ENCODE peak calls at places on chromosome 19, in seven cellular contexts. K is psoas muscle; O is effector memory CD4-positive, alpha-beta T cell; F is uterus; N is naive thymus-derived CD4-positive, alpha-beta T cell; L is endodermal cell; M is A549. W is an unnamed sample.

GRCh38 chr19:53982611-53983010 is 8.8 kb upstream of the CACNG6 start:
- DNase-seq in K (peak), O (no peak), F (peak), N (no peak), L (peak), M (peak), W (peak)

GRCh38 chr19:43432866-43433673 is 18.4 kb downstream of the TEX101 start:
- DNase-seq in K (peak), O (peak), F (peak), N (peak), L (peak), M (peak), W (peak)

GRCh38 chr19:29769997-29770396 is 41.8 kb upstream of the CCNE1 start:
- DNase-seq in K (no peak), O (no peak), F (no peak), N (no peak), L (no peak), M (no peak), W (no peak)

GRCh38 chr19:29598036-29598435 is 8.0 kb upstream of the POP4 start:
- DNase-seq in K (no peak), O (no peak), F (no peak), N (no peak), L (no peak), M (no peak), W (no peak)

GRCh38 chr19:42111384-42111783 is 20.9 kb downstream of the POU2F2 start:
- DNase-seq in K (no peak), O (no peak), F (no peak), N (no peak), L (no peak), M (no peak), W (peak)

GRCh38 chr19:56309511-56310185 is 5.0 kb downstream of the ZSCAN5A start:
- DNase-seq in K (peak), O (peak), F (no peak), N (peak), L (peak), M (no peak), W (peak)

GRCh38 chr19:46428278-46429141 is at the start of gene PNMA8C:
- DNase-seq in K (peak), O (no peak), F (peak), N (peak), L (peak), M (no peak), W (peak)

GRCh38 chr19:54207908-54208783 is 7.5 kb downstream of the RPS9 start:
- DNase-seq in K (peak), O (no peak), F (no peak), N (peak), L (peak), M (no peak), W (peak)

GRCh38 chr19:19865750-19866598 is at the start of gene ZNF253:
- DNase-seq in K (peak), O (peak), F (peak), N (peak), L (peak), M (peak), W (peak)

GRCh38 chr19:8429826-8430225 is 14.9 kb upstream of the HNRNPM start:
- DNase-seq in K (no peak), O (no peak), F (no peak), N (no peak), L (no peak), M (no peak), W (no peak)

GRCh38 chr19:43738780-43739211 is 16.0 kb downstream of the SMG9 start:
- DNase-seq in K (no peak), O (no peak), F (no peak), N (no peak), L (peak), M (no peak), W (peak)

GRCh38 chr19:30387311-30388115 is 15.3 kb downstream of the ZNF536 start:
- DNase-seq in K (no peak), O (no peak), F (no peak), N (no peak), L (peak), M (no peak), W (no peak)

GRCh38 chr19:46000497-46001246 is 5.4 kb downstream of the CCDC61 start:
- DNase-seq in K (no peak), O (peak), F (no peak), N (peak), L (peak), M (no peak), W (no peak)

GRCh38 chr19:38070573-38070972 is 153.4 kb downstream of the DPF1 start:
- DNase-seq in K (no peak), O (no peak), F (no peak), N (no peak), L (no peak), M (no peak), W (peak)

GRCh38 chr19:13169769-13170168 is 19.6 kb downstream of the IER2 start:
- DNase-seq in K (no peak), O (no peak), F (no peak), N (no peak), L (no peak), M (peak), W (peak)

GRCh38 chr19:21707065-21707464 is 60.3 kb downstream of the ZNF100 start:
- DNase-seq in K (no peak), O (no peak), F (no peak), N (no peak), L (no peak), M (no peak), W (no peak)

GRCh38 chr19:29770653-29771052 is 41.1 kb upstream of the CCNE1 start:
- DNase-seq in K (no peak), O (no peak), F (no peak), N (no peak), L (no peak), M (no peak), W (no peak)

GRCh38 chr19:788821-789472 is 8.3 kb upstream of the PTBP1 start:
- DNase-seq in K (peak), O (no peak), F (no peak), N (no peak), L (peak), M (no peak), W (peak)

GRCh38 chr19:37920591-37921450 is 13.8 kb downstream of the SIPA1L3 start:
- DNase-seq in K (no peak), O (no peak), F (no peak), N (no peak), L (no peak), M (no peak), W (no peak)

GRCh38 chr19:56153507-56153906 is 12.4 kb downstream of the ZNF444 start:
- DNase-seq in K (no peak), O (no peak), F (no peak), N (no peak), L (peak), M (no peak), W (no peak)

GRCh38 chr19:12222980-12223630 is 60.2 kb downstream of the ZNF136 start:
- DNase-seq in K (no peak), O (no peak), F (no peak), N (no peak), L (no peak), M (no peak), W (no peak)

GRCh38 chr19:1671716-1672037 is 19.3 kb upstream of the TCF3 start:
- DNase-seq in K (no peak), O (no peak), F (no peak), N (no peak), L (no peak), M (peak), W (peak)

GRCh38 chr19:14686411-14686810 is 3.4 kb upstream of the ZNF333 start:
- DNase-seq in K (no peak), O (no peak), F (no peak), N (peak), L (peak), M (no peak), W (peak)

GRCh38 chr19:33394006-33394722 is 20.7 kb downstream of the CEBPG start:
- DNase-seq in K (peak), O (no peak), F (peak), N (no peak), L (no peak), M (no peak), W (peak)

GRCh38 chr19:2226051-2226839 is 9.9 kb downstream of the PLEKHJ1 start:
- DNase-seq in K (no peak), O (no peak), F (no peak), N (no peak), L (no peak), M (no peak), W (no peak)

GRCh38 chr19:1853295-1854031 is 5.2 kb upstream of the REXO1 start:
- DNase-seq in K (peak), O (peak), F (no peak), N (peak), L (peak), M (peak), W (peak)

GRCh38 chr19:44002566-44003460 is at the start of gene ZNF230:
- DNase-seq in K (peak), O (peak), F (peak), N (peak), L (peak), M (peak), W (peak)

GRCh38 chr19:10927691-10928562 is 512 bp downstream of the YIPF2 start:
- DNase-seq in K (no peak), O (no peak), F (no peak), N (peak), L (no peak), M (no peak), W (peak)

GRCh38 chr19:633786-634639 is 676 bp upstream of the POLRMT start:
- DNase-seq in K (no peak), O (no peak), F (no peak), N (no peak), L (no peak), M (no peak), W (peak)

GRCh38 chr19:55242517-55242916 is 14.0 kb upstream of the TMEM86B start:
- DNase-seq in K (no peak), O (no peak), F (no peak), N (no peak), L (no peak), M (no peak), W (peak)

DNA sequence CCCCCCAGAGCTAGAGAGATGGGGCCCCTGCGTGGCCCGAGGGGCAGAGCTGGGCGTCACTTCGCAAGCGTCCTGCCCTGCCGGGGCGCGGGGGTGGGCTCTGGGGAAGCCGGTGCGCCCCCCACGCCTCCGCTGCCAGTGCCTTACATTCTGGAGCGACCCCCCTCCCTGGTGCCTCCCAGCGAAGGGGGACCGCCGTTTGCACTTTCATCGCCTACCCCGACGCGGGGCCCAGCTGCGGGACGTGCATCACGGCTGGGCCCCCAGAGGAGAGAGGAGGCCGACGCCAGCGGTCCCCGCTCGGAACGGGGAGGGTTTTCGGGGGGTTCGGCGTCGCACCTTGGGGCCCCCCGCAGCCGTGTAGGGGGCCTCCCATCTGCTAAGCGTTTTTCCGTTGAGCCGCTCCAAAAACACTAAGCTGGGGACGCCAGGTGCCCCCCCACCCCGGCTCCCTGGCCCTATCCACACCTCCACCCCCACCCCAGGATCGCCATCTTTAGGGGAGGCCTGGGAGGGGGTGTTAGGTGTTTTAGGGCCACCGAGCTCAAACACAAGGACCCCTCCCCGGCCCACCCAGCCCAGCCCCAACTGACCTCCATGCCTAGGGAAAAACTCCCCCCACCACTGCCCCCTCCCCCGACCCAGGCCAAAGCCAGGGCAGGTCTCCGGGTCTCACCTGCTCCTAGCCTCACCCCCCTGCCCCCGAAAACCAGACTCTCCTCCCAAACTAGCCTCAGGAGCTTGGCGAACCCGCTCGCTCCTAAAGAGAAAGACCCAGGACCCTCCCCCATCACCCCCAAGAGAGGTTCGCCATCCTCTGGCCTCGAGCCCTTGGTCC is 16.1 kb downstream of the SMIM24 start:
- DNase-seq in K (no peak), O (no peak), F (peak), N (no peak), L (peak), M (no peak), W (peak)
- H3K27ac ChIP-seq in K (no peak), O (no peak), F (peak), N (no peak), L (no peak), M (peak), W (no peak)

GRCh38 chr19:48962849-48963165 is 2.3 kb upstream of the FTL start:
- DNase-seq in K (no peak), O (no peak), F (no peak), N (no peak), L (peak), M (peak), W (peak)
- H3K4me3 ChIP-seq in K (no peak), O (no peak), F (no peak), N (no peak), L (no peak), M (peak), W (no peak)

GRCh38 chr19:51440846-51441409 is 17.3 kb downstream of the SIGLEC8 start:
- DNase-seq in K (no peak), O (no peak), F (no peak), N (no peak), L (no peak), M (no peak), W (no peak)

GRCh38 chr19:51440052-51440451 is 18.2 kb downstream of the SIGLEC8 start:
- DNase-seq in K (no peak), O (no peak), F (no peak), N (no peak), L (no peak), M (no peak), W (no peak)

GRCh38 chr19:51441410-51442390 is 16.6 kb downstream of the SIGLEC8 start:
- DNase-seq in K (no peak), O (peak), F (no peak), N (peak), L (no peak), M (no peak), W (no peak)

GRCh38 chr19:51433092-51433491 is 15.7 kb upstream of the SIGLEC10 start:
- DNase-seq in K (no peak), O (no peak), F (no peak), N (no peak), L (no peak), M (no peak), W (no peak)

GRCh38 chr19:51439021-51439465 is 19.2 kb downstream of the SIGLEC8 start:
- DNase-seq in K (no peak), O (no peak), F (no peak), N (peak), L (peak), M (no peak), W (no peak)
- H3K27ac ChIP-seq in K (no peak), O (no peak), F (no peak), N (no peak), L (no peak), M (no peak), W (no peak)

GRCh38 chr19:5978606-5979552 is 939 bp upstream of the RANBP3 start:
- DNase-seq in K (no peak), O (no peak), F (no peak), N (no peak), L (no peak), M (no peak), W (peak)
- H3K4me3 ChIP-seq in K (peak), O (peak), F (peak), N (peak), L (peak), M (peak), W (peak)